ENCODE peak calls at places on chromosomes 4 and X, in five cellular contexts. W, L, B, J and C are unnamed samples.

GRCh38 chr4:109801099-109801789 is 555 bp downstream of the CFI start:
- DNase-seq in W (no peak), L (no peak), B (no peak), J (no peak), C (no peak)

GRCh38 chr4:53688186-53688790 is 97.0 kb upstream of the LNX1 start:
- DNase-seq in W (peak), L (peak), B (no peak), J (no peak), C (no peak)

GRCh38 chr4:8759987-8760386 is 111.7 kb downstream of the HMX1 start:
- DNase-seq in W (no peak), L (no peak), B (no peak), J (no peak), C (no peak)

GRCh38 chr4:27003602-27004238 is 143.1 kb downstream of the STIM2 start:
- DNase-seq in W (no peak), L (no peak), B (no peak), J (no peak), C (no peak)

GRCh38 chrX:9539611-9540387 is 74.9 kb downstream of the TBL1X start:
- DNase-seq in W (peak), L (no peak), B (no peak), J (no peak), C (no peak)

GRCh38 chr4:8355864-8356565 is 84.5 kb downstream of the ACOX3 start:
- DNase-seq in W (peak), L (no peak), B (no peak), J (no peak), C (no peak)

GRCh38 chrX:79082886-79083285 is 61.6 kb upstream of the GPR174 start:
- DNase-seq in W (no peak), L (no peak), B (no peak), J (no peak), C (no peak)

GRCh38 chrX:109184506-109185139 is 297.3 kb downstream of the GUCY2F start:
- DNase-seq in W (no peak), L (no peak), B (no peak), J (no peak), C (no peak)

GRCh38 chr4:156496797-156497196 is 474.8 kb downstream of the PDGFC start:
- DNase-seq in W (no peak), L (no peak), B (no peak), J (no peak), C (no peak)

GRCh38 chrX:10190367-10190766 is 33.6 kb downstream of the CLCN4 start:
- DNase-seq in W (peak), L (peak), B (peak), J (peak), C (no peak)

GRCh38 chrX:69948398-69948797 is 101.3 kb downstream of the AWAT2 start:
- DNase-seq in W (no peak), L (no peak), B (no peak), J (no peak), C (no peak)

GRCh38 chrX:13790206-13791131 is 26.4 kb downstream of the GPM6B start:
- DNase-seq in W (no peak), L (no peak), B (no peak), J (no peak), C (no peak)

GRCh38 chrX:106247162-106247561 is 79.1 kb downstream of the PWWP3B start:
- DNase-seq in W (peak), L (no peak), B (no peak), J (no peak), C (no peak)

GRCh38 chrX:63958134-63958865 is 173.3 kb upstream of the ARHGEF9 start:
- DNase-seq in W (no peak), L (no peak), B (no peak), J (no peak), C (no peak)

GRCh38 chr4:89661490-89661889 is 175.5 kb downstream of the SNCA start:
- DNase-seq in W (peak), L (no peak), B (no peak), J (no peak), C (no peak)